ENCODE peak calls at places on chromosomes 5 and 9, in four cellular contexts. One of them, this sample, is unnamed.
A peak's percentile ranks its signal among the peaks of the same experiment; 100 is the strongest.

GRCh38 chr5:168126606-168127005 is 164.8 kb upstream of the WWC1 start:
- DNase-seq in SJSA1: no peak
- DNase-seq in adipocyte: no peak
- DNase-seq in Peyer's patch: no peak
- DNase-seq in this sample: no peak

GRCh38 chr5:102531506-102531905 is 32.7 kb upstream of the SLCO6A1 start:
- DNase-seq in SJSA1: no peak
- DNase-seq in adipocyte: peak; percentile 66
- DNase-seq in Peyer's patch: no peak
- DNase-seq in this sample: no peak

GRCh38 chr5:179295778-179296149 is 49.5 kb downstream of the ADAMTS2 start:
- DNase-seq in SJSA1: no peak
- DNase-seq in adipocyte: no peak
- DNase-seq in Peyer's patch: no peak
- DNase-seq in this sample: no peak

GRCh38 chr5:149656576-149657182 is 73.4 kb upstream of the PPARGC1B start:
- DNase-seq in SJSA1: no peak
- DNase-seq in adipocyte: no peak
- DNase-seq in Peyer's patch: peak; percentile 87
- DNase-seq in this sample: no peak

GRCh38 chr9:121871431-121872025 is 220.1 kb downstream of the DAB2IP start:
- DNase-seq in SJSA1: no peak
- DNase-seq in adipocyte: no peak
- DNase-seq in Peyer's patch: no peak
- DNase-seq in this sample: no peak

GRCh38 chr5:128252196-128252595 is 168.6 kb downstream of the SLC12A2 start:
- DNase-seq in SJSA1: no peak
- DNase-seq in adipocyte: peak; percentile 33
- DNase-seq in Peyer's patch: no peak
- DNase-seq in this sample: no peak

GRCh38 chr5:56733580-56733979 is 81.8 kb upstream of the MAP3K1 start:
- DNase-seq in SJSA1: no peak
- DNase-seq in adipocyte: no peak
- DNase-seq in Peyer's patch: no peak
- DNase-seq in this sample: no peak

GRCh38 chr5:56838409-56839039 is 23.2 kb downstream of the MAP3K1 start:
- DNase-seq in SJSA1: peak; percentile 49
- DNase-seq in adipocyte: peak; percentile 86
- DNase-seq in Peyer's patch: no peak
- DNase-seq in this sample: peak; percentile 26

GRCh38 chr9:116381350-116381749 is 227.8 kb downstream of the PAPPA start:
- DNase-seq in SJSA1: no peak
- DNase-seq in adipocyte: peak; percentile 47
- DNase-seq in Peyer's patch: no peak
- DNase-seq in this sample: no peak

GRCh38 chr5:34924462-34924765 is 4.9 kb upstream of the DNAJC21 start:
- DNase-seq in SJSA1: no peak
- DNase-seq in adipocyte: no peak
- DNase-seq in Peyer's patch: no peak
- DNase-seq in this sample: no peak

GRCh38 chr5:77210091-77211012 is at the start of gene PDE8B:
- DNase-seq in SJSA1: no peak
- DNase-seq in adipocyte: peak; percentile 39
- DNase-seq in Peyer's patch: no peak
- DNase-seq in this sample: no peak

GRCh38 chr5:98769256-98770157 is 4.0 kb upstream of the RGMB start:
- DNase-seq in SJSA1: peak; percentile 89
- DNase-seq in adipocyte: peak; percentile 80
- DNase-seq in Peyer's patch: peak; percentile 74
- DNase-seq in this sample: peak; percentile 81

GRCh38 chr5:168312606-168313297 is 21.3 kb downstream of the WWC1 start:
- DNase-seq in SJSA1: no peak
- DNase-seq in adipocyte: no peak
- DNase-seq in Peyer's patch: peak; percentile 54
- DNase-seq in this sample: no peak

GRCh38 chr5:2683720-2684119 is 67.8 kb downstream of the IRX2 start:
- DNase-seq in SJSA1: peak; percentile 22
- DNase-seq in adipocyte: no peak
- DNase-seq in Peyer's patch: no peak
- DNase-seq in this sample: no peak

GRCh38 chr9:110877376-110877775 is 160.9 kb downstream of the LPAR1 start:
- DNase-seq in SJSA1: no peak
- DNase-seq in adipocyte: peak; percentile 6
- DNase-seq in Peyer's patch: no peak
- DNase-seq in this sample: no peak

GRCh38 chr9:124298646-124299235 is 41.0 kb downstream of the NEK6 start:
- DNase-seq in SJSA1: peak; percentile 61
- DNase-seq in adipocyte: no peak
- DNase-seq in Peyer's patch: no peak
- DNase-seq in this sample: no peak

GRCh38 chr5:8581047-8581446 is 712.1 kb downstream of the MTRR start:
- DNase-seq in SJSA1: no peak
- DNase-seq in adipocyte: no peak
- DNase-seq in Peyer's patch: no peak
- DNase-seq in this sample: no peak

DNA sequence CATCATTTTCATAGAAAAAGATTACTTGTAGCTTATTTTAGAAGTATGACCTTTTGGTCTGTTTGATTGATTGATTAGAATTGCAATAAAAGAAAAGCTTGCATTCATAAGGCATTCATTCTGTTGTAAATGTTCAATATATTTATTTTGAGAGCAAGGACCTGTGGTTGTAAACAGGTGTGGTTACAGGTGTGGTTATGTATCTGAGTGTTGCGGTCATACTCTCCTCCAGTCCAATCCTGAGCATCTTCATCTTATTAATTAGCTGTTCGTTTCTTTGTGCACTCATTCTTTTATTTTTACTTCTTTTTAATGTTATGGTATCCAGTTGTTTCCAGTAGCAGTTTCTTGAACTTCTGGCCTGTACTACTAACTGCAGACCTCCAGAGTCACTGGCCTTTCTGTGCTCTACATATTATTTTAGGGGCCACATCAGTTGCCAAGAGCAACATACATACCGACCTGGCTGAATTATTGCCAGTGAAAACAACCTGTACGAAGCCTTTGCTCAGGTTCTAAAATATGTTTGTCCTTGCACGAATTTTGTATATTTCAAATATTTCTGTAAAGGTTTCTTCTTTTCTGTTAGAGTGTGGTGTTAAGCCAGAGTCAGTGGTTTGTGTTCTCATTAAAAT is 128.7 kb downstream of the CDC42SE2 start:
- DNase-seq in SJSA1: no peak
- DNase-seq in adipocyte: no peak
- DNase-seq in Peyer's patch: no peak
- DNase-seq in this sample: no peak
- H3K4me3 ChIP-seq in SJSA1: no peak overlapping the region
- H3K4me3 ChIP-seq in adipocyte: no peak overlapping the region
- H3K4me3 ChIP-seq in Peyer's patch: no peak overlapping the region
- H3K4me3 ChIP-seq in this sample: no peak overlapping the region

DNA sequence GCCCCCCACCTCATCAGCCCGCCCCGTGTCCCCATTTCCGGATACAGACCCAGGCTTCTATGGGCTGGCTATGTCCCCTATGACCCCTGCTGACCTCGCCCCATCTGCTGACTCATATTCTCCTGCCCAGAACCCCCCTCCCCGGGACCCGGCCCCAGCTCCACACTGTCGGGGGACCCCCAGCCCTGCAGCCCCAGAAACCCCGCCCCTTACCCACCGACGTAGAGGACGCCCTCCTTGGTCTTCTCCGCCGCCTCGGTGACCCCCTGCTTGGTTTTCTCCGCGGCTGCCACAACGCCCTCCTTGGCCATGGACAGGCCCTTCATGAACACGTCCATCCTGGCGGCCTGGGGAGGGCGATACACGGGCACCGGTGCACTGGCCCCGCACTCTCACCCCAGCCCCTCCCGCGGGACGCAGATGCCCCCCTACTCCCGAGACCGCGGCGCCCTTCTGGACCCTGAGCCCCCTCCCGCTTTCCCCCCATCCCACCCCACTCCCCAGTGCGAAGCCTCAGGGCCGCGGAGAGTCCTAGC is 949 bp downstream of the SNCB start:
- DNase-seq in SJSA1: no peak
- DNase-seq in adipocyte: no peak
- DNase-seq in Peyer's patch: no peak
- DNase-seq in this sample: no peak
- H3K27me3 ChIP-seq in SJSA1: peaks cover 98% of the 10 kb centered on the region
- H3K27me3 ChIP-seq in adipocyte: peaks cover 57% of the 10 kb centered on the region
- H3K27me3 ChIP-seq in Peyer's patch: peaks cover 43% of the 10 kb centered on the region
- H3K27me3 ChIP-seq in this sample: peaks cover 65% of the 10 kb centered on the region

GRCh38 chr5:169861433-169861832 is 118.9 kb downstream of the INSYN2B start:
- DNase-seq in SJSA1: no peak
- DNase-seq in adipocyte: no peak
- DNase-seq in Peyer's patch: no peak
- DNase-seq in this sample: no peak
- H3K4me3 ChIP-seq in SJSA1: no peak overlapping the region
- H3K4me3 ChIP-seq in adipocyte: no peak overlapping the region
- H3K4me3 ChIP-seq in Peyer's patch: no peak overlapping the region
- H3K4me3 ChIP-seq in this sample: no peak overlapping the region

GRCh38 chr5:1005362-1005851 is 3.2 kb upstream of the NKD2 start:
- DNase-seq in SJSA1: peak; percentile 48
- DNase-seq in adipocyte: no peak
- DNase-seq in Peyer's patch: peak; percentile 44
- DNase-seq in this sample: no peak
- H3K27me3 ChIP-seq in SJSA1: peaks cover 67% of the 10 kb centered on the region
- H3K27me3 ChIP-seq in adipocyte: peaks cover 38% of the 10 kb centered on the region
- H3K27me3 ChIP-seq in Peyer's patch: peaks cover 12% of the 10 kb centered on the region
- H3K27me3 ChIP-seq in this sample: peaks cover 52% of the 10 kb centered on the region

GRCh38 chr9:127680226-127680625 is 26.6 kb upstream of the CFAP157 start:
- DNase-seq in SJSA1: no peak
- DNase-seq in adipocyte: no peak
- DNase-seq in Peyer's patch: no peak
- DNase-seq in this sample: no peak

GRCh38 chr9:127680846-127681245 is 25.9 kb upstream of the CFAP157 start:
- DNase-seq in SJSA1: no peak
- DNase-seq in adipocyte: no peak
- DNase-seq in Peyer's patch: no peak
- DNase-seq in this sample: no peak

GRCh38 chr9:127684576-127684975 is 22.2 kb upstream of the CFAP157 start:
- DNase-seq in SJSA1: no peak
- DNase-seq in adipocyte: peak; percentile 66
- DNase-seq in Peyer's patch: no peak
- DNase-seq in this sample: no peak

GRCh38 chr9:127683723-127684122 is 23.1 kb upstream of the CFAP157 start:
- DNase-seq in SJSA1: no peak
- DNase-seq in adipocyte: peak; percentile 54
- DNase-seq in Peyer's patch: no peak
- DNase-seq in this sample: no peak

DNA sequence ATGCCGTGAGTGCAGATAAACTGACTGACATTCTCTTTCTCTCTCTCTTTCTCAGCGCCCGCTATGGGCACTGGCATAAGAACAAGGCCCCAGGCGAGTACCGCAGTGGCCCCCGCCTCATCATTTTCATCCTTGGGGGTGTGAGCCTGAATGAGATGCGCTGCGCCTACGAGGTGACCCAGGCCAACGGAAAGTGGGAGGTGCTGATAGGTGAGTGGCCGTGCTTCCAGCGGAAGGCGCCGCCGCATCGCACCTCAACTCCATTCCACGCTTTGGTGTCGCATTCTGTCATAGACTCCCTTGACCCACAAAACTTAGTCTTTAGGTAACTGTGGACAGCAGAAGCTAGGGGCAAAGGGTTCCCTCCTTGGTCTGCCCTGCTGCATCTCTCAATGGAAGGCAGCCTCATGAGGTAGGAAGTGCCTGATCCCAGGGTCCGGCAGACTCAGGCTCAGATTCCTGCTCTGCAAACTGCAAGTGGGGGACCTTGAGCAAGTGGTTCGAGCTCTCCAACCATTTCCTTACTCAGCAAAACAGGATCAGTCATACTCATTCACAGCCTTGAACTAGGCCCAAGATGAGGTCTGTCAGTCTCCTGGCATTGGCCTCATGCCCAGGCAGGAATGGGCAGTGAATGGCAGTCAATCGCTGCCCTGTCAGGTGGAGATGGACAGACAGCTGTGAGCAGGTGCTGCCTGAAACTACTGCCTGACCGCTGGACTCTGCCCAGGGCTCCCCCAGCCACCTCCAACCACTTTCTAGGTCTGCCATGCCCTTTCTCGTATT is 24.2 kb upstream of the CFAP157 start:
- DNase-seq in SJSA1: no peak
- DNase-seq in adipocyte: no peak
- DNase-seq in Peyer's patch: no peak
- DNase-seq in this sample: no peak
- H3K4me3 ChIP-seq in SJSA1: no peak overlapping the region
- H3K4me3 ChIP-seq in adipocyte: no peak overlapping the region
- H3K4me3 ChIP-seq in Peyer's patch: no peak overlapping the region
- H3K4me3 ChIP-seq in this sample: no peak overlapping the region

GRCh38 chr5:114362197-114362976 is 517 bp downstream of the KCNN2 start:
- DNase-seq in SJSA1: peak; percentile 45
- DNase-seq in adipocyte: peak; percentile 58
- DNase-seq in Peyer's patch: no peak
- DNase-seq in this sample: no peak

GRCh38 chr5:114360362-114360761 is 1.5 kb upstream of the KCNN2 start:
- DNase-seq in SJSA1: no peak
- DNase-seq in adipocyte: no peak
- DNase-seq in Peyer's patch: no peak
- DNase-seq in this sample: no peak

GRCh38 chr5:114362977-114363721 is 1.3 kb downstream of the KCNN2 start:
- DNase-seq in SJSA1: no peak
- DNase-seq in adipocyte: peak; percentile 51
- DNase-seq in Peyer's patch: no peak
- DNase-seq in this sample: no peak

GRCh38 chr5:114361724-114362196 is at the start of gene KCNN2:
- DNase-seq in SJSA1: peak; percentile 86
- DNase-seq in adipocyte: peak; percentile 78
- DNase-seq in Peyer's patch: peak; percentile 58
- DNase-seq in this sample: peak; percentile 53

GRCh38 chr5:114360816-114361723 is 800 bp upstream of the KCNN2 start:
- DNase-seq in SJSA1: no peak
- DNase-seq in adipocyte: peak; percentile 51
- DNase-seq in Peyer's patch: no peak
- DNase-seq in this sample: no peak
- H3K27me3 ChIP-seq in SJSA1: peaks cover 79% of the 10 kb centered on the region
- H3K27me3 ChIP-seq in adipocyte: peaks cover 53% of the 10 kb centered on the region
- H3K27me3 ChIP-seq in Peyer's patch: peaks cover 35% of the 10 kb centered on the region
- H3K27me3 ChIP-seq in this sample: peaks cover 35% of the 10 kb centered on the region

DNA sequence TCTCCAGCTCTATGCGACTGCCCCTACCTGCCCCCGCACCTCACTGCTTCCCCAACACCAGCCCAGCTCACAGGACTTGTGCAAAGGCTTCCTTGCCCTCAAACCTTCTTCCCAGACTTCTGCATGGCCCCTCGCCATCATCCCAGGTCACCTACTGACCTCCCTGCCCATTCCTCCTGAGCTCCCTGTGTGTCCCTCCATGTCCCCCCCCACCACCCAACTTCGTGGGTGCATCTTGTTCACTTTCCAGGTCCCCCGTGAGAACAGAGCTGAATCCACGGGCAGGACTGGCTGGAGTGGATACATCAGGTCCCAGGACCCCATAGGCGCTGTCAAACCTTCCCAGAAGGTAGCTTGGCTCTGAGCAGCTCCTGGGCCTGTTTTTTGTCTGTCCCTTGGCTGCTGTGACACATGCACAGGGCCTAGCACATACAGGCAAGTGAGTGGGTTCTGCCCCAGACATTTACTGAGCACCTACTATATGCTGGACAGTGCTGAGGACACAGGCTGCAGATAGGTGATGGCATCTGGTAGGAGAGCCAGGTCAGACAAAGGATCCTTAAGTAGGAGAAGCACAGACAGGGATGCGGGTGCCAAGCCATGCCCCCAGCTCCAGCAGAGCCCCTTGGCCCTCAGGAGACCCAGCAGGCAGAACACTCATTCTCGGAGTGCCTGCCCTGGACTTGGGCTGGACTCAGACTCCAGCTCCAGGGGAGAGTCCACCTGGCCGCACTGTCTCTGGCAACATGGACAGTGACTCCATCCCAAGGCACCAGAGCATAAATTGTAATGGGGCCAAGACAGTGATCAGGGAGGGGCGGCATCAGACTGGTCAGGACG is 15.0 kb downstream of the NINJ1 start:
- DNase-seq in SJSA1: no peak
- DNase-seq in adipocyte: no peak
- DNase-seq in Peyer's patch: peak; percentile 43
- DNase-seq in this sample: no peak
- H3K4me3 ChIP-seq in SJSA1: no peak overlapping the region
- H3K4me3 ChIP-seq in adipocyte: no peak overlapping the region
- H3K4me3 ChIP-seq in Peyer's patch: no peak overlapping the region
- H3K4me3 ChIP-seq in this sample: no peak overlapping the region